ENCODE peak calls at places on chromosomes 1 and 21, in four cellular contexts. M is thoracic aorta, S is cardiac muscle cell, O is heart left ventricle. G is an unnamed sample.

GRCh38 chr1:192443616-192444015 is 126.8 kb downstream of the RGS21 start:
- DNase-seq in S (no peak), M (no peak), O (no peak), G (no peak)

GRCh38 chr1:110309139-110309538 is 30.0 kb upstream of the RBM15 start:
- DNase-seq in S (peak; percentile 44), M (no peak), O (no peak), G (no peak)

GRCh38 chr1:9289724-9290493 is 2.8 kb upstream of the SPSB1 start:
- DNase-seq in S (no peak), O (no peak), M (peak; percentile 70), G (no peak)

GRCh38 chr1:210600421-210601195 is 271.9 kb downstream of the HHAT start:
- DNase-seq in M (no peak), S (no peak), O (no peak), G (no peak)

GRCh38 chr1:34500451-34500850 is 254.4 kb upstream of the GJB5 start:
- DNase-seq in O (peak; percentile 25), M (no peak), S (peak; percentile 81), G (no peak)

GRCh38 chr1:87478231-87478630 is 149.6 kb downstream of the LMO4 start:
- DNase-seq in S (peak; percentile 41), O (peak; percentile 22), M (no peak), G (no peak)

GRCh38 chr1:63327417-63328139 is 5.2 kb downstream of the FOXD3 start:
- DNase-seq in O (peak; percentile 47), M (no peak), S (peak; percentile 77), G (no peak)

GRCh38 chr1:7698666-7699065 is 72.4 kb upstream of the VAMP3 start:
- DNase-seq in S (no peak), M (no peak), O (no peak), G (no peak)

GRCh38 chr1:220391426-220391825 is 119.2 kb upstream of the RAB3GAP2 start:
- DNase-seq in M (no peak), S (no peak), O (no peak), G (no peak)

GRCh38 chr1:37630426-37631038 is 4.2 kb downstream of the RSPO1 start:
- DNase-seq in M (no peak), S (no peak), O (no peak), G (no peak)

GRCh38 chr21:36624105-36624504 is 74.8 kb upstream of the SIM2 start:
- DNase-seq in S (no peak), O (no peak), M (no peak), G (no peak)

GRCh38 chr1:98965394-98965793 is 39.3 kb downstream of the PLPPR5 start:
- DNase-seq in S (no peak), O (no peak), M (no peak), G (no peak)

GRCh38 chr1:203327684-203328457 is 22.6 kb downstream of the BTG2 start:
- DNase-seq in M (no peak), S (peak; percentile 50), O (peak; percentile 62), G (no peak)

GRCh38 chr1:111989531-111990025 is at the start of gene KCND3:
- DNase-seq in O (peak; percentile 46), M (no peak), S (peak; percentile 66), G (no peak)

GRCh38 chr1:89149229-89149628 is 23.3 kb upstream of the GBP2 start:
- DNase-seq in O (no peak), S (peak; percentile 64), M (no peak), G (no peak)

GRCh38 chr1:92419642-92420041 is 67.1 kb downstream of the GFI1 start:
- DNase-seq in O (no peak), S (no peak), M (no peak), G (no peak)

GRCh38 chr21:8988696-8989095 is 1532.7 kb upstream of the TPTE start:
- DNase-seq in O (no peak), S (no peak), M (no peak), G (no peak)

GRCh38 chr1:78790174-78790573 is 140.5 kb downstream of the IFI44 start:
- DNase-seq in S (no peak), M (no peak), O (no peak), G (no peak)

GRCh38 chr1:210516092-210516491 is 187.4 kb downstream of the HHAT start:
- DNase-seq in O (no peak), S (no peak), M (no peak), G (no peak)

GRCh38 chr1:19974822-19975416 is 4.5 kb downstream of the PLA2G2A start:
- DNase-seq in S (peak; percentile 31), O (peak; percentile 58), M (no peak), G (peak; percentile 8)

GRCh38 chr1:114353233-114353632 is 157.8 kb downstream of the TRIM33 start:
- DNase-seq in O (peak; percentile 65), M (no peak), S (peak; percentile 59), G (peak; percentile 4)

GRCh38 chr1:178869114-178869697 is 1.7 kb downstream of the ANGPTL1 start:
- DNase-seq in O (no peak), S (no peak), M (no peak), G (peak; percentile 21)

GRCh38 chr1:85328713-85329376 is 52.4 kb upstream of the BCL10 start:
- DNase-seq in M (no peak), S (no peak), O (no peak), G (peak; percentile 91)

GRCh38 chr1:19349999-19350398 is 37.9 kb downstream of the SLC66A1 start:
- DNase-seq in O (no peak), M (no peak), S (no peak), G (no peak)

GRCh38 chr1:21855257-21856096 is 43.4 kb downstream of the LDLRAD2 start:
- DNase-seq in S (no peak), M (no peak), O (peak; percentile 16), G (no peak)

GRCh38 chr1:247118946-247119446 is 14.8 kb upstream of the ZNF669 start:
- DNase-seq in O (no peak), S (peak; percentile 80), M (no peak), G (no peak)

GRCh38 chr1:15714438-15715136 is 21.5 kb upstream of the SLC25A34 start:
- DNase-seq in S (peak; percentile 72), O (peak; percentile 68), M (no peak), G (peak; percentile 15)

GRCh38 chr1:100353073-100353801 is 931 bp downstream of the CDC14A start:
- DNase-seq in M (no peak), S (no peak), O (peak; percentile 43), G (no peak)

GRCh38 chr1:7962011-7962335 is 462 bp downstream of the PARK7 start:
- DNase-seq in M (no peak), S (no peak), O (no peak), G (no peak)

GRCh38 chr1:164735315-164736052 is 176.5 kb downstream of the PBX1 start:
- DNase-seq in M (no peak), O (no peak), S (no peak), G (no peak)

GRCh38 chr1:40622936-40623629 is 42.4 kb downstream of the RIMS3 start:
- DNase-seq in S (no peak), O (no peak), M (no peak), G (no peak)

GRCh38 chr1:109466440-109467300 is at the start of gene SYPL2:
- DNase-seq in O (peak; percentile 70), M (no peak), S (peak; percentile 85), G (no peak)

GRCh38 chr1:247089616-247090375 is 11.2 kb upstream of the ZNF670 start:
- DNase-seq in M (no peak), O (no peak), S (no peak), G (no peak)

GRCh38 chr21:44461005-44461404 is 5.7 kb downstream of the LRRC3 start:
- DNase-seq in S (no peak), M (no peak), O (no peak), G (no peak)
- H3K4me3 ChIP-seq in S (no peak overlapping the region), M (no peak overlapping the region), O (no peak overlapping the region), G (no peak overlapping the region)

GRCh38 chr1:32224285-32224684 is 2.1 kb downstream of the EIF3I start:
- DNase-seq in S (no peak), O (no peak), M (no peak), G (no peak)

GRCh38 chr1:32221980-32222751 is at the start of the genes EIF3I and TMEM234:
- DNase-seq in M (peak; percentile 83), S (peak; percentile 96), O (peak; percentile 94), G (peak; percentile 48)

GRCh38 chr1:32221581-32221979 is 573 bp downstream of the TMEM234 start:
- DNase-seq in M (no peak), O (no peak), S (no peak), G (no peak)

GRCh38 chr1:32220746-32221580 is 1.2 kb downstream of the TMEM234 start:
- DNase-seq in M (no peak), O (no peak), S (no peak), G (no peak)

GRCh38 chr1:32223683-32224082 is 1.5 kb downstream of the EIF3I start:
- DNase-seq in S (no peak), O (no peak), M (no peak), G (no peak)
- TF ChIP-seq CTCF in S (no peak), O (no peak), M (no peak), G (no peak)

GRCh38 chr1:3069491-3070303 is 694 bp downstream of the PRDM16 start:
- DNase-seq in M (no peak), O (peak; percentile 59), S (peak; percentile 88), G (no peak)
- H3K27me3 ChIP-seq in M (no peaks in the 10 kb centered on the region), O (peaks cover 69% of the 10 kb centered on the region), S (peaks cover 80% of the 10 kb centered on the region), G (peaks cover 46% of the 10 kb centered on the region)

GRCh38 chr1:18109058-18109755 is 1.6 kb downstream of the IGSF21 start:
- DNase-seq in O (no peak), M (no peak), S (no peak), G (no peak)

GRCh38 chr1:18110598-18110939 is 3.0 kb downstream of the IGSF21 start:
- DNase-seq in S (no peak), M (no peak), O (no peak), G (no peak)

GRCh38 chr1:18108313-18109057 is 887 bp downstream of the IGSF21 start:
- DNase-seq in S (no peak), M (no peak), O (no peak), G (no peak)

GRCh38 chr1:18110968-18111367 is 3.4 kb downstream of the IGSF21 start:
- DNase-seq in M (no peak), O (no peak), S (no peak), G (no peak)

GRCh38 chr1:18109756-18110597 is 2.4 kb downstream of the IGSF21 start:
- DNase-seq in S (peak; percentile 36), M (no peak), O (peak; percentile 43), G (no peak)
- H3K4me3 ChIP-seq in S (peak overlapping the region; percentile 8), M (peak overlapping the region; percentile 63), O (peak overlapping the region; percentile 17), G (no peak overlapping the region)

DNA sequence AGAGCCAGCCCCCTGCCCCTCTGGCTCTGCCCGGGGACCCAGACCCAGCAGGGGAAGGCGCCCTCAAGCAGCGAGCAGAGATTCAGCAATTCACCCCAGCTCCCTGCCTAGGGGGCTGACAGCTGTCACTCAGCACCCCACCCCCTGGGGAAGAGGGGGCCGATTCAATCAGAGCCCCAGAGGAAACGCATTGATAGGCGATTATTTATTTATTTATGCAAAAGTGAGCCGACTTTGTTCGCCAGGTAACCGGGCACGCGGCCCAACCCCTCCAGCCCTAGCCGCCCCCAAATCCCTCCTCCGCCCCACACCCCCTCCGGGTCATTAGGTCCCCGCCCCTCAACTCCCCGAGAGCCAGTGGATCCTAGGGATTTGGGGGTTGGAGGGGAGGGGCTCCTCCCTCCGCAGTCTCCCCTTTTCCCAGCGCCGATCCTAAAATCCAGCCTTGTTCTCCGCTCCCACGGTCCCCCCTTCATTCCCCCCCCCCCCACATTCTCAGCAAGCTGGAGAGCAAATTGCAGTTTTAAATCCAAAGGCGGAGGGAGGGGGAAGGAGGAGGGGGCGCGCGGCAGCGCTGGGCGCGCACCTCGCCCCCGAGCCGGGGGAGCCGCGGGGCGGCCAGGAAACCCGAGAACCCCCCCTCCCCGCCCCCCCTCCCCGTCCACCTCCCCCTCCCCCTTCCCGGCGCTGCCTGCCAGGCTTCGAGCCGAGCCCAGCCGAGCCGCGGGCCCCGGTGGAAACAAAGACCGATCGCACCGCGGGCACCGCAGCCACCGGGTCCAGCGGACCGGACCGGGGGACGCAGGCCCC is 1.2 kb downstream of the AHDC1 start:
- DNase-seq in M (no peak), O (peak; percentile 73), S (peak; percentile 58), G (no peak)
- TF ChIP-seq CTCF in M (no peak), O (no peak), S (no peak), G (no peak)

G was measured in BJ.